ENCODE peak calls at places on chromosomes 7 and 10, in ten cellular contexts. One of them, this sample, is unnamed.

GRCh38 chr10:100776671-100777070 is 31.3 kb downstream of the PAX2 start:
- DNase-seq in BJ: no peak
- DNase-seq in endothelial cell of umbilical vein: no peak
- DNase-seq in SK-N-SH: no peak
- DNase-seq in heart left ventricle: no peak
- DNase-seq in PC-3: no peak
- DNase-seq in kidney: no peak
- DNase-seq in endothelial cell: no peak
- DNase-seq in Calu3: no peak
- DNase-seq in glutamatergic neuron: no peak
- DNase-seq in this sample: no peak

GRCh38 chr10:68208424-68209042 is 23.4 kb downstream of the ATOH7 start:
- DNase-seq in BJ: no peak
- DNase-seq in endothelial cell of umbilical vein: peak
- DNase-seq in SK-N-SH: peak
- DNase-seq in heart left ventricle: no peak
- DNase-seq in PC-3: peak
- DNase-seq in kidney: no peak
- DNase-seq in endothelial cell: peak
- DNase-seq in Calu3: peak
- DNase-seq in glutamatergic neuron: peak
- DNase-seq in this sample: no peak

GRCh38 chr10:110600487-110601101 is 33.1 kb downstream of the SMC3 start:
- DNase-seq in BJ: no peak
- DNase-seq in endothelial cell of umbilical vein: peak
- DNase-seq in SK-N-SH: peak
- DNase-seq in heart left ventricle: no peak
- DNase-seq in PC-3: peak
- DNase-seq in kidney: no peak
- DNase-seq in endothelial cell: peak
- DNase-seq in Calu3: peak
- DNase-seq in glutamatergic neuron: no peak
- DNase-seq in this sample: peak

GRCh38 chr10:114022292-114022691 is 21.4 kb upstream of the ADRB1 start:
- DNase-seq in BJ: no peak
- DNase-seq in endothelial cell of umbilical vein: no peak
- DNase-seq in SK-N-SH: no peak
- DNase-seq in heart left ventricle: peak
- DNase-seq in PC-3: no peak
- DNase-seq in kidney: no peak
- DNase-seq in endothelial cell: no peak
- DNase-seq in Calu3: no peak
- DNase-seq in glutamatergic neuron: no peak
- DNase-seq in this sample: no peak

GRCh38 chr10:91590904-91591791 is 41.7 kb downstream of the PPP1R3C start:
- DNase-seq in BJ: peak
- DNase-seq in endothelial cell of umbilical vein: peak
- DNase-seq in SK-N-SH: peak
- DNase-seq in heart left ventricle: peak
- DNase-seq in PC-3: peak
- DNase-seq in kidney: peak
- DNase-seq in endothelial cell: no peak
- DNase-seq in Calu3: no peak
- DNase-seq in glutamatergic neuron: peak
- DNase-seq in this sample: no peak

GRCh38 chr10:49652416-49653385 is 26.8 kb upstream of the C10orf53 start:
- DNase-seq in BJ: no peak
- DNase-seq in endothelial cell of umbilical vein: no peak
- DNase-seq in SK-N-SH: no peak
- DNase-seq in heart left ventricle: no peak
- DNase-seq in PC-3: no peak
- DNase-seq in kidney: no peak
- DNase-seq in endothelial cell: no peak
- DNase-seq in Calu3: no peak
- DNase-seq in glutamatergic neuron: no peak
- DNase-seq in this sample: no peak

GRCh38 chr10:21870849-21871248 is 132.7 kb downstream of the DNAJC1 start:
- DNase-seq in BJ: no peak
- DNase-seq in endothelial cell of umbilical vein: no peak
- DNase-seq in SK-N-SH: no peak
- DNase-seq in heart left ventricle: no peak
- DNase-seq in PC-3: peak
- DNase-seq in kidney: no peak
- DNase-seq in endothelial cell: no peak
- DNase-seq in Calu3: no peak
- DNase-seq in glutamatergic neuron: no peak
- DNase-seq in this sample: no peak

GRCh38 chr7:30799206-30799975 is 28.2 kb downstream of the MINDY4 start:
- DNase-seq in BJ: peak
- DNase-seq in endothelial cell of umbilical vein: peak
- DNase-seq in SK-N-SH: no peak
- DNase-seq in heart left ventricle: no peak
- DNase-seq in PC-3: peak
- DNase-seq in kidney: no peak
- DNase-seq in endothelial cell: no peak
- DNase-seq in Calu3: no peak
- DNase-seq in glutamatergic neuron: no peak
- DNase-seq in this sample: peak

GRCh38 chr7:80182630-80183276 is 48.1 kb downstream of the GNAI1 start:
- DNase-seq in BJ: no peak
- DNase-seq in endothelial cell of umbilical vein: no peak
- DNase-seq in SK-N-SH: no peak
- DNase-seq in heart left ventricle: no peak
- DNase-seq in PC-3: peak
- DNase-seq in kidney: no peak
- DNase-seq in endothelial cell: no peak
- DNase-seq in Calu3: no peak
- DNase-seq in glutamatergic neuron: no peak
- DNase-seq in this sample: no peak

GRCh38 chr10:96645191-96645721 is 58.4 kb upstream of the TM9SF3 start:
- DNase-seq in BJ: no peak
- DNase-seq in endothelial cell of umbilical vein: no peak
- DNase-seq in SK-N-SH: no peak
- DNase-seq in heart left ventricle: peak
- DNase-seq in PC-3: no peak
- DNase-seq in kidney: no peak
- DNase-seq in endothelial cell: no peak
- DNase-seq in Calu3: no peak
- DNase-seq in glutamatergic neuron: no peak
- DNase-seq in this sample: no peak

GRCh38 chr10:112185959-112186358 is 2.4 kb upstream of the GPAM start:
- DNase-seq in BJ: no peak
- DNase-seq in endothelial cell of umbilical vein: no peak
- DNase-seq in SK-N-SH: no peak
- DNase-seq in heart left ventricle: no peak
- DNase-seq in PC-3: no peak
- DNase-seq in kidney: no peak
- DNase-seq in endothelial cell: no peak
- DNase-seq in Calu3: no peak
- DNase-seq in glutamatergic neuron: no peak
- DNase-seq in this sample: no peak

GRCh38 chr7:4159761-4160554 is 522.1 kb upstream of the FOXK1 start:
- DNase-seq in BJ: no peak
- DNase-seq in endothelial cell of umbilical vein: no peak
- DNase-seq in SK-N-SH: no peak
- DNase-seq in heart left ventricle: no peak
- DNase-seq in PC-3: peak
- DNase-seq in kidney: no peak
- DNase-seq in endothelial cell: no peak
- DNase-seq in Calu3: peak
- DNase-seq in glutamatergic neuron: no peak
- DNase-seq in this sample: no peak

GRCh38 chr7:48872548-48872947 is 51.8 kb upstream of the CDC14C start:
- DNase-seq in BJ: no peak
- DNase-seq in endothelial cell of umbilical vein: no peak
- DNase-seq in SK-N-SH: no peak
- DNase-seq in heart left ventricle: no peak
- DNase-seq in PC-3: no peak
- DNase-seq in kidney: no peak
- DNase-seq in endothelial cell: no peak
- DNase-seq in Calu3: no peak
- DNase-seq in glutamatergic neuron: no peak
- DNase-seq in this sample: no peak

DNA sequence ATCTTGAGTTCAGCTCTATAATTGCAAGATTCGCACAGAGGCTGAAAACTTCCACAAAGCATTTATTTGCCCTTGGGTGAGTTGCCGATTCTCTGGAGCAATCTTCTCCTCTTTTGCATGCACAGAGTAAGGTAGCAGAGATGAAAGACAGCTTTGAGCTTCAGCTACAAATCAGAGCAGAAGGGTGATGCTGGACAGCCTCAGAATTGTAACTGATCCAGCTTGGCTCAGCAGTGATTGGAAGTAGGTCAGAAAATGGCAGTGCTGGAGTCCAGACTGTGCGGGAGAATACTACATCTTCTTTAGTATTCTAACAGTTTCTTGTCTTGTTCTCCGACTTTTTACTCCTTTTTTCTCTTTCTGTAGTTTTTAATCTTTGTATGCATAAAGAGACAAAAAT is 55.4 kb upstream of the CDC14C start:
- DNase-seq in BJ: no peak
- DNase-seq in endothelial cell of umbilical vein: no peak
- DNase-seq in SK-N-SH: no peak
- DNase-seq in heart left ventricle: no peak
- DNase-seq in PC-3: no peak
- DNase-seq in kidney: no peak
- DNase-seq in endothelial cell: no peak
- DNase-seq in Calu3: no peak
- DNase-seq in glutamatergic neuron: no peak
- DNase-seq in this sample: no peak
- TF ChIP-seq CTCF in BJ: no peak
- TF ChIP-seq CTCF in endothelial cell of umbilical vein: no peak
- TF ChIP-seq CTCF in SK-N-SH: no peak
- TF ChIP-seq CTCF in heart left ventricle: no peak
- TF ChIP-seq CTCF in PC-3: no peak
- TF ChIP-seq CTCF in kidney: no peak
- TF ChIP-seq CTCF in endothelial cell: no peak
- TF ChIP-seq CTCF in Calu3: no peak
- TF ChIP-seq CTCF in glutamatergic neuron: no peak
- TF ChIP-seq CTCF in this sample: no peak

GRCh38 chr7:111561909-111562732 is at the start of gene IMMP2L:
- DNase-seq in BJ: no peak
- DNase-seq in endothelial cell of umbilical vein: peak
- DNase-seq in SK-N-SH: peak
- DNase-seq in heart left ventricle: peak
- DNase-seq in PC-3: peak
- DNase-seq in kidney: peak
- DNase-seq in endothelial cell: peak
- DNase-seq in Calu3: peak
- DNase-seq in glutamatergic neuron: peak
- DNase-seq in this sample: peak
- TF ChIP-seq CTCF in BJ: peak
- TF ChIP-seq CTCF in endothelial cell of umbilical vein: peak
- TF ChIP-seq CTCF in SK-N-SH: peak
- TF ChIP-seq CTCF in heart left ventricle: peak
- TF ChIP-seq CTCF in PC-3: peak
- TF ChIP-seq CTCF in kidney: no peak
- TF ChIP-seq CTCF in endothelial cell: no peak
- TF ChIP-seq CTCF in Calu3: no peak
- TF ChIP-seq CTCF in glutamatergic neuron: no peak
- TF ChIP-seq CTCF in this sample: peak

DNA sequence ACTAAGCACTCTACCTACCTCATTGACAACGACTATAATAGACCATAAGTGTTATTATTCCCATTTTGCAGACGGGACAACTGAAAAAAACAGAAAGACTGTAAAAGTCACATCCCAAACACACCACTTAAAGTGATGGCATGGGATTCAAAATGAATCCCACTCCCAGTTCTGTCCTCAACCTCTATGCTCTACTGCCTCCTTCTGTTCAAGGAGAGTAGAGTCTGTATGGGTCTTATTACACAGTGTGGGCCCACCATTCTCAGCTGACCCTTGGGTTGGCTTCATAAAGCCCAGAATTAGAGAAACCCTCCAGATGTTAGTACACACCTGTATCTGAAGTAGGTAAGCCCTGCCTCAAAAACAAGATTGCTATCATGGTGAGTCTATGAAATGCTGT is 102.2 kb downstream of the GRM8 start:
- DNase-seq in BJ: no peak
- DNase-seq in endothelial cell of umbilical vein: no peak
- DNase-seq in SK-N-SH: no peak
- DNase-seq in heart left ventricle: no peak
- DNase-seq in PC-3: no peak
- DNase-seq in kidney: no peak
- DNase-seq in endothelial cell: no peak
- DNase-seq in Calu3: no peak
- DNase-seq in glutamatergic neuron: no peak
- DNase-seq in this sample: no peak
- TF ChIP-seq CTCF in BJ: no peak
- TF ChIP-seq CTCF in endothelial cell of umbilical vein: no peak
- TF ChIP-seq CTCF in SK-N-SH: no peak
- TF ChIP-seq CTCF in heart left ventricle: no peak
- TF ChIP-seq CTCF in PC-3: no peak
- TF ChIP-seq CTCF in kidney: no peak
- TF ChIP-seq CTCF in endothelial cell: no peak
- TF ChIP-seq CTCF in Calu3: no peak
- TF ChIP-seq CTCF in glutamatergic neuron: no peak
- TF ChIP-seq CTCF in this sample: no peak

GRCh38 chr10:133308431-133309110 is at the start of the genes TUBGCP2 and ZNF511:
- DNase-seq in BJ: no peak
- DNase-seq in endothelial cell of umbilical vein: peak
- DNase-seq in SK-N-SH: peak
- DNase-seq in heart left ventricle: peak
- DNase-seq in PC-3: peak
- DNase-seq in kidney: peak
- DNase-seq in endothelial cell: peak
- DNase-seq in Calu3: peak
- DNase-seq in glutamatergic neuron: peak
- DNase-seq in this sample: peak
- TF ChIP-seq CTCF in BJ: peak
- TF ChIP-seq CTCF in endothelial cell of umbilical vein: no peak
- TF ChIP-seq CTCF in SK-N-SH: no peak
- TF ChIP-seq CTCF in heart left ventricle: peak
- TF ChIP-seq CTCF in PC-3: no peak
- TF ChIP-seq CTCF in kidney: peak
- TF ChIP-seq CTCF in endothelial cell: no peak
- TF ChIP-seq CTCF in Calu3: no peak
- TF ChIP-seq CTCF in glutamatergic neuron: no peak
- TF ChIP-seq CTCF in this sample: peak

GRCh38 chr7:24702674-24703235 is 54.5 kb downstream of the GSDME start:
- DNase-seq in BJ: no peak
- DNase-seq in endothelial cell of umbilical vein: no peak
- DNase-seq in SK-N-SH: no peak
- DNase-seq in heart left ventricle: no peak
- DNase-seq in PC-3: no peak
- DNase-seq in kidney: no peak
- DNase-seq in endothelial cell: no peak
- DNase-seq in Calu3: no peak
- DNase-seq in glutamatergic neuron: no peak
- DNase-seq in this sample: no peak
- TF ChIP-seq CTCF in BJ: no peak
- TF ChIP-seq CTCF in endothelial cell of umbilical vein: no peak
- TF ChIP-seq CTCF in SK-N-SH: peak
- TF ChIP-seq CTCF in heart left ventricle: no peak
- TF ChIP-seq CTCF in PC-3: no peak
- TF ChIP-seq CTCF in kidney: no peak
- TF ChIP-seq CTCF in endothelial cell: no peak
- TF ChIP-seq CTCF in Calu3: no peak
- TF ChIP-seq CTCF in glutamatergic neuron: no peak
- TF ChIP-seq CTCF in this sample: no peak